ENCODE peak calls at places on chromosomes 7 and 10, in five cellular contexts. One of them, this sample, is unnamed.
A peak's percentile ranks its signal among the peaks of the same experiment; 100 is the strongest.

GRCh38 chr7:55965805-55966421 is 1.5 kb downstream of the NIPSNAP2 start:
- DNase-seq in astrocyte: no peak
- DNase-seq in nephron progenitor cell: no peak
- DNase-seq in heart left ventricle: peak; percentile 77
- DNase-seq in HFF-Myc: peak; percentile 76
- DNase-seq in this sample: no peak

GRCh38 chr7:100475549-100475948 is 3.5 kb downstream of the TSC22D4 start:
- DNase-seq in astrocyte: no peak
- DNase-seq in nephron progenitor cell: peak; percentile 47
- DNase-seq in heart left ventricle: peak; percentile 77
- DNase-seq in HFF-Myc: no peak
- DNase-seq in this sample: no peak

GRCh38 chr7:3359011-3359410 is 58.0 kb downstream of the SDK1 start:
- DNase-seq in astrocyte: no peak
- DNase-seq in nephron progenitor cell: no peak
- DNase-seq in heart left ventricle: no peak
- DNase-seq in HFF-Myc: no peak
- DNase-seq in this sample: no peak

GRCh38 chr7:130918129-130919052 is 184.4 kb upstream of the KLF14 start:
- DNase-seq in astrocyte: no peak
- DNase-seq in nephron progenitor cell: no peak
- DNase-seq in heart left ventricle: no peak
- DNase-seq in HFF-Myc: no peak
- DNase-seq in this sample: no peak

GRCh38 chr7:115728518-115728917 is 302.0 kb downstream of the TFEC start:
- DNase-seq in astrocyte: no peak
- DNase-seq in nephron progenitor cell: no peak
- DNase-seq in heart left ventricle: no peak
- DNase-seq in HFF-Myc: no peak
- DNase-seq in this sample: no peak

GRCh38 chr10:79024716-79025112 is 44.1 kb upstream of the ZMIZ1 start:
- DNase-seq in astrocyte: no peak
- DNase-seq in nephron progenitor cell: peak; percentile 15
- DNase-seq in heart left ventricle: no peak
- DNase-seq in HFF-Myc: no peak
- DNase-seq in this sample: no peak

GRCh38 chr10:95509281-95509680 is 51.9 kb downstream of the SORBS1 start:
- DNase-seq in astrocyte: peak; percentile 38
- DNase-seq in nephron progenitor cell: no peak
- DNase-seq in heart left ventricle: no peak
- DNase-seq in HFF-Myc: no peak
- DNase-seq in this sample: no peak

GRCh38 chr10:103765981-103766380 is 89.4 kb downstream of the SH3PXD2A start:
- DNase-seq in astrocyte: no peak
- DNase-seq in nephron progenitor cell: no peak
- DNase-seq in heart left ventricle: peak; percentile 68
- DNase-seq in HFF-Myc: no peak
- DNase-seq in this sample: no peak

GRCh38 chr7:134444198-134444960 is 14.5 kb downstream of the AKR1B1 start:
- DNase-seq in astrocyte: no peak
- DNase-seq in nephron progenitor cell: no peak
- DNase-seq in heart left ventricle: peak; percentile 69
- DNase-seq in HFF-Myc: no peak
- DNase-seq in this sample: no peak

DNA sequence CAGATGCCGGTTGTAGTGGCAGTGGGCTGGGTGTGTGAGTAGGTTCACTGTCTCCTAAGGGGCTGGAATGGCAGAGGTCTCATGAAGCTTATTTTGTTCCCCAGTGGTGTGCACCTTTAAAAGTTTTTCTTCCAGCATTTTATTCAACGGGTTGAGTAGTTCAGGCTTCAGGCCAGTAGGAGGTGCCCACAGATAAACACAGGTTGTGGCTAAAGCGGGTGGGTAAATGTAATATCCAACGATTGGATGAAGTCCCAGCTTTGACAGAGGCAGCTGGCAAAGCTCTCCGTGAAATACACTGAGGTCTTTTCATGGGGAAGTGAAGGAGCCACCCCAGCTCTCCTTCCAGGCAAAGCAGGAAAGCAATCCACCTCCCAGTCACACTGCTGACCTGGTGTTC is 339.8 kb upstream of the LRRTM3 start:
- DNase-seq in astrocyte: peak; percentile 0
- DNase-seq in nephron progenitor cell: no peak
- DNase-seq in heart left ventricle: no peak
- DNase-seq in HFF-Myc: no peak
- DNase-seq in this sample: no peak
- TF ChIP-seq CTCF in astrocyte: no peak
- TF ChIP-seq CTCF in nephron progenitor cell: peak; percentile 36
- TF ChIP-seq CTCF in heart left ventricle: no peak
- TF ChIP-seq CTCF in HFF-Myc: no peak
- TF ChIP-seq CTCF in this sample: no peak

GRCh38 chr7:95955748-95956147 is 183.4 kb downstream of the DYNC1I1 start:
- DNase-seq in astrocyte: no peak
- DNase-seq in nephron progenitor cell: no peak
- DNase-seq in heart left ventricle: no peak
- DNase-seq in HFF-Myc: no peak
- DNase-seq in this sample: no peak
- TF ChIP-seq CTCF in astrocyte: no peak
- TF ChIP-seq CTCF in nephron progenitor cell: no peak
- TF ChIP-seq CTCF in heart left ventricle: no peak
- TF ChIP-seq CTCF in HFF-Myc: no peak
- TF ChIP-seq CTCF in this sample: no peak

GRCh38 chr7:154967581-154967980 is 35.3 kb downstream of the PAXIP1 start:
- DNase-seq in astrocyte: no peak
- DNase-seq in nephron progenitor cell: no peak
- DNase-seq in heart left ventricle: no peak
- DNase-seq in HFF-Myc: no peak
- DNase-seq in this sample: no peak
- TF ChIP-seq CTCF in astrocyte: no peak
- TF ChIP-seq CTCF in nephron progenitor cell: no peak
- TF ChIP-seq CTCF in heart left ventricle: no peak
- TF ChIP-seq CTCF in HFF-Myc: no peak
- TF ChIP-seq CTCF in this sample: no peak

GRCh38 chr7:37160656-37161055 is 288.0 kb downstream of the ELMO1 start:
- DNase-seq in astrocyte: no peak
- DNase-seq in nephron progenitor cell: no peak
- DNase-seq in heart left ventricle: no peak
- DNase-seq in HFF-Myc: no peak
- DNase-seq in this sample: no peak

DNA sequence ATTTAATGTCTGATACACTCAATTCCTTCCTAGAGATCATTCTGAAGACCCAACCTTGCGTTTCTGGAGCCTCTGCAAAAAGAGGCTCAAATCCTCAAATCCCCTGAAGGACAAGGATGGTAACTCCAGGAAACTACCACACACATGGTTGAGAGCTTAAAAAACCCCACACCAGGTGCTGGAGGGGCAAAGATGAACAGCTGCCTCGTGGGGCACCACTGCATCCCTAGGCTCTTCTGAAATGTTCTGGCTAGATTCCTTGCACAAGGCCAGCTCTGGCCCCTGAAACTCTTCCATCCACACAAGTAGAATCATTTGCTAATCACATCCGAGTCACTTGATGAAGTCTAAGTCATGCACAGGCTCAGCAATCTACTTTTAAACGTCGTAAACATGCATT is 286.6 kb downstream of the ELMO1 start:
- DNase-seq in astrocyte: no peak
- DNase-seq in nephron progenitor cell: no peak
- DNase-seq in heart left ventricle: no peak
- DNase-seq in HFF-Myc: no peak
- DNase-seq in this sample: no peak
- TF ChIP-seq CTCF in astrocyte: no peak
- TF ChIP-seq CTCF in nephron progenitor cell: no peak
- TF ChIP-seq CTCF in heart left ventricle: no peak
- TF ChIP-seq CTCF in HFF-Myc: no peak
- TF ChIP-seq CTCF in this sample: no peak

GRCh38 chr7:47852330-47853245 is 95.7 kb downstream of the PKD1L1 start:
- DNase-seq in astrocyte: no peak
- DNase-seq in nephron progenitor cell: peak; percentile 13
- DNase-seq in heart left ventricle: no peak
- DNase-seq in HFF-Myc: no peak
- DNase-seq in this sample: no peak
- TF ChIP-seq CTCF in astrocyte: no peak
- TF ChIP-seq CTCF in nephron progenitor cell: no peak
- TF ChIP-seq CTCF in heart left ventricle: no peak
- TF ChIP-seq CTCF in HFF-Myc: peak; percentile 46
- TF ChIP-seq CTCF in this sample: no peak

GRCh38 chr7:52163311-52163710 is 846.7 kb upstream of the COBL start:
- DNase-seq in astrocyte: no peak
- DNase-seq in nephron progenitor cell: no peak
- DNase-seq in heart left ventricle: no peak
- DNase-seq in HFF-Myc: no peak
- DNase-seq in this sample: no peak

GRCh38 chr7:52168085-52168484 is 851.5 kb upstream of the COBL start:
- DNase-seq in astrocyte: no peak
- DNase-seq in nephron progenitor cell: peak; percentile 6
- DNase-seq in heart left ventricle: no peak
- DNase-seq in HFF-Myc: no peak
- DNase-seq in this sample: no peak
- TF ChIP-seq CTCF in astrocyte: no peak
- TF ChIP-seq CTCF in nephron progenitor cell: peak; percentile 34
- TF ChIP-seq CTCF in heart left ventricle: no peak
- TF ChIP-seq CTCF in HFF-Myc: no peak
- TF ChIP-seq CTCF in this sample: peak; percentile 22

GRCh38 chr7:29343379-29343778 is 148.8 kb downstream of the CHN2 start:
- DNase-seq in astrocyte: no peak
- DNase-seq in nephron progenitor cell: no peak
- DNase-seq in heart left ventricle: no peak
- DNase-seq in HFF-Myc: no peak
- DNase-seq in this sample: no peak

GRCh38 chr7:29344334-29344978 is 149.9 kb downstream of the CHN2 start:
- DNase-seq in astrocyte: no peak
- DNase-seq in nephron progenitor cell: no peak
- DNase-seq in heart left ventricle: no peak
- DNase-seq in HFF-Myc: no peak
- DNase-seq in this sample: no peak

GRCh38 chr7:29342761-29343160 is 148.2 kb downstream of the CHN2 start:
- DNase-seq in astrocyte: peak; percentile 58
- DNase-seq in nephron progenitor cell: no peak
- DNase-seq in heart left ventricle: no peak
- DNase-seq in HFF-Myc: no peak
- DNase-seq in this sample: no peak

GRCh38 chr7:29346574-29346973 is 152.0 kb downstream of the CHN2 start:
- DNase-seq in astrocyte: no peak
- DNase-seq in nephron progenitor cell: no peak
- DNase-seq in heart left ventricle: no peak
- DNase-seq in HFF-Myc: no peak
- DNase-seq in this sample: no peak

GRCh38 chr7:29345590-29345989 is 151.0 kb downstream of the CHN2 start:
- DNase-seq in astrocyte: no peak
- DNase-seq in nephron progenitor cell: peak; percentile 22
- DNase-seq in heart left ventricle: peak; percentile 37
- DNase-seq in HFF-Myc: no peak
- DNase-seq in this sample: no peak
- TF ChIP-seq CTCF in astrocyte: no peak
- TF ChIP-seq CTCF in nephron progenitor cell: peak; percentile 40
- TF ChIP-seq CTCF in heart left ventricle: peak; percentile 44
- TF ChIP-seq CTCF in HFF-Myc: peak; percentile 37
- TF ChIP-seq CTCF in this sample: no peak

GRCh38 chr7:149007615-149008014 is 20.7 kb downstream of the PDIA4 start:
- DNase-seq in astrocyte: no peak
- DNase-seq in nephron progenitor cell: no peak
- DNase-seq in heart left ventricle: no peak
- DNase-seq in HFF-Myc: no peak
- DNase-seq in this sample: no peak
- TF ChIP-seq CTCF in astrocyte: no peak
- TF ChIP-seq CTCF in nephron progenitor cell: no peak
- TF ChIP-seq CTCF in heart left ventricle: no peak
- TF ChIP-seq CTCF in HFF-Myc: peak; percentile 29
- TF ChIP-seq CTCF in this sample: no peak

GRCh38 chr7:154584352-154585252 is 418.3 kb downstream of the PAXIP1 start:
- DNase-seq in astrocyte: peak; percentile 30
- DNase-seq in nephron progenitor cell: no peak
- DNase-seq in heart left ventricle: no peak
- DNase-seq in HFF-Myc: no peak
- DNase-seq in this sample: no peak
- TF ChIP-seq CTCF in astrocyte: peak; percentile 65
- TF ChIP-seq CTCF in nephron progenitor cell: peak; percentile 48
- TF ChIP-seq CTCF in heart left ventricle: no peak
- TF ChIP-seq CTCF in HFF-Myc: peak; percentile 11
- TF ChIP-seq CTCF in this sample: no peak

DNA sequence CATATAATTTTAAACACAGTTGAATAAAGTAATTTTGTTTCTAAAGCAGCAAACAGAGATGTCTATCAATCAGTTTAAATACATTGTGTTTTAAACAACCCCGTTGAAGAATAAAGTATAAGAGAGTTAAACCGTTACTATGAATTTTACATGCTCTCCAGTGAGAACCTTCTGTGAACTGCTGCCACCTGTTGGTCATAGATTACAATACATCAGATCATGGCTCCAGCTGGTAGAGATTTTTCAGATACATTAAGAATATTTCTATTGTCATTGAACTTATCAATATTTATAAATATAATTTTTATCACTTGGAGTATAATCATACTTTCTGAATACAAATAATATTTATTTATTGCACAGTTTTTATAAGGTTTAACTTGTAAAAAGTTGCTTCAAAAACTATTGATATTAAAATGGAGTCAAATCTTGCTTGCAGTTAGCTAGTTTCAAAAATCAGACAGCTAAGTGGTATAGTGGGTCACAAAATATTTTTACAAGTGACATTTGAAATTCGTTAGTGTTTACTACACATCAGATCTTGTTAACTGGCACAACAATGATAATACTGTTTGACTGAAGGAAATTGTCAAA is 561.1 kb upstream of the PHF14 start:
- DNase-seq in astrocyte: peak; percentile 12
- DNase-seq in nephron progenitor cell: peak; percentile 34
- DNase-seq in heart left ventricle: no peak
- DNase-seq in HFF-Myc: peak; percentile 0
- DNase-seq in this sample: no peak
- TF ChIP-seq CTCF in astrocyte: peak; percentile 58
- TF ChIP-seq CTCF in nephron progenitor cell: peak; percentile 82
- TF ChIP-seq CTCF in heart left ventricle: peak; percentile 69
- TF ChIP-seq CTCF in HFF-Myc: peak; percentile 42
- TF ChIP-seq CTCF in this sample: peak; percentile 83

This sample was measured in mesothelial cell of epicardium.